ENCODE peak calls at places on chromosomes 7 and 10, in seven cellular contexts. R is cardiac muscle cell; V is pancreas; H is breast epithelium; J is adipocyte; M is CD8-positive, alpha-beta T cell; T is PC-9. D is an unnamed sample.
A peak's percentile ranks its signal among the peaks of the same experiment; 100 is the strongest.

GRCh38 chr7:104862719-104863118 is 151.3 kb upstream of the KMT2E start:
- DNase-seq in R (peak; percentile 15), V (no peak), H (no peak), J (no peak), M (no peak), T (no peak), D (peak; percentile 37)

GRCh38 chr7:15780271-15780670 is 93.8 kb upstream of the MEOX2 start:
- DNase-seq in R (peak; percentile 75), V (no peak), H (no peak), J (peak; percentile 29), M (no peak), T (peak; percentile 39), D (peak; percentile 33)

GRCh38 chr7:148849393-148850098 is 34.5 kb downstream of the EZH2 start:
- DNase-seq in R (peak; percentile 17), V (no peak), H (no peak), J (peak; percentile 22), M (no peak), T (no peak), D (no peak)

GRCh38 chr7:142906643-142907042 is 21.1 kb upstream of the TRPV6 start:
- DNase-seq in R (no peak), V (no peak), H (no peak), J (no peak), M (no peak), T (no peak), D (no peak)

GRCh38 chr10:57336339-57336738 is 931.4 kb downstream of the IPMK start:
- DNase-seq in R (no peak), V (no peak), H (no peak), J (no peak), M (no peak), T (no peak), D (no peak)

GRCh38 chr7:98323597-98324322 is 42.3 kb downstream of the BRI3 start:
- DNase-seq in R (peak; percentile 59), V (no peak), H (no peak), J (no peak), M (no peak), T (no peak), D (no peak)

GRCh38 chr10:72058989-72059842 is 29.1 kb downstream of the SPOCK2 start:
- DNase-seq in R (no peak), V (no peak), H (no peak), J (peak; percentile 37), M (peak; percentile 71), T (no peak), D (no peak)

GRCh38 chr10:5996696-5997095 is 19.4 kb upstream of the IL15RA start:
- DNase-seq in R (no peak), V (no peak), H (no peak), J (no peak), M (no peak), T (no peak), D (no peak)

GRCh38 chr10:2094171-2094570 is 356.8 kb upstream of the ADARB2 start:
- DNase-seq in R (no peak), V (no peak), H (no peak), J (no peak), M (no peak), T (no peak), D (no peak)

GRCh38 chr10:121340176-121340850 is 257.9 kb downstream of the FGFR2 start:
- DNase-seq in R (no peak), V (no peak), H (no peak), J (no peak), M (no peak), T (no peak), D (no peak)

DNA sequence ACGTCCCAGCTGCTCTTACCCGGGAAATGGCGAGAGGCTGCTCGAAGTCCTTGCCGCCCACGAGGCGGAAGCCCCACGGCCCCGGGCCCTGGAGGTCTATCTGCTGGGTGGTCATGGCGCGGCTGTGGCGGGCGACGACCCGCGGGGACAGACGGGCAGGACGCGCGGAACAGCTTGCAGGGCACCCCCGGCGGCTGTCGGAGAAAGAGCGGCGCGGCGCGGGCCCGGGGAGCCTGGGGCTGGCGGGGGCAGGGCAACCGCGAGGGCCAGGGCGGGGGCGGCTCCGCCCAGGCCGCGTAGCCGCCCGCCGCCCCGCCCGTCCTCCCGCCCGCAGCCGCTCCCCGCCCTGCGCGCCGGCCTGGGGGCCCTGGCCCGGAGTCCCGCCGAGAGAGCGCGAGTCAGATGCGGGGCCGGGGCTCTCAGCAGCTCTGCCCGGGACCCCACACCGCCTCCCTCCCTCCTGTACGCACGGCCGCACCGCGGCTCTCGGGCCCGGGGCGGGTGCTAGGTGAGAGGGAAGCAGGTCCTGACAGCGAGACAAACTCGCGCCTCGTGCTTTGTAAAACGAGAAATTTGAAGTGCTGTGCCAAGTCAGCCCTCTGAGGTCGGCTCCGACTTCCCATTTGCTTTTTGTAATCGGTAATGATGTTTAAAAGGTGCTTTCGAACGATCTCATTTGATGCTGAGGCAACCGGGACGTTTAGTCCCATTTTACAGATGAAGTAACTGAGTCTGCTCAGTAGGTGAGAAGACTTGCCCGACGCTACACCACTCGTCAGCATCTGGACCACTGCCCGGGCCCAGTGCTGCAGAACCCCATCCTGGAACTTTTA is at the start of gene PDLIM1:
- DNase-seq in R (peak; percentile 79), V (peak; percentile 78), H (peak; percentile 79), J (peak; percentile 86), M (peak; percentile 29), T (no peak), D (peak; percentile 78)
- H3K4me1 ChIP-seq in R (peaks cover 40% of the 10 kb centered on the region), V (peaks cover 12% of the 10 kb centered on the region), H (no peaks in the 10 kb centered on the region), J (peaks cover 36% of the 10 kb centered on the region), M (peaks cover 9% of the 10 kb centered on the region), T (peaks cover 31% of the 10 kb centered on the region), D (peaks cover 40% of the 10 kb centered on the region)

GRCh38 chr7:116783666-116784318 is 78.6 kb upstream of the CAPZA2 start:
- DNase-seq in R (no peak), V (no peak), H (no peak), J (no peak), M (no peak), T (peak; percentile 97), D (peak; percentile 62)
- H3K4me1 ChIP-seq in R (no peaks in the 10 kb centered on the region), V (peaks cover 25% of the 10 kb centered on the region), H (no peaks in the 10 kb centered on the region), J (peaks cover 19% of the 10 kb centered on the region), M (no peaks in the 10 kb centered on the region), T (peaks cover 72% of the 10 kb centered on the region), D (peaks cover 52% of the 10 kb centered on the region)

GRCh38 chr10:76245951-76246495 is 814.6 kb downstream of the LRMDA start:
- DNase-seq in R (no peak), V (no peak), H (no peak), J (no peak), M (no peak), T (no peak), D (no peak)
- H3K4me1 ChIP-seq in R (peaks cover 5% of the 10 kb centered on the region), V (no peaks in the 10 kb centered on the region), H (no peaks in the 10 kb centered on the region), J (no peaks in the 10 kb centered on the region), M (no peaks in the 10 kb centered on the region), T (no peaks in the 10 kb centered on the region), D (no peaks in the 10 kb centered on the region)

GRCh38 chr7:70778585-70778984 is 353.4 kb upstream of the GALNT17 start:
- DNase-seq in R (no peak), V (no peak), H (no peak), J (no peak), M (no peak), T (no peak), D (no peak)
- H3K4me1 ChIP-seq in R (no peaks in the 10 kb centered on the region), V (no peaks in the 10 kb centered on the region), H (no peaks in the 10 kb centered on the region), J (no peaks in the 10 kb centered on the region), M (no peaks in the 10 kb centered on the region), T (no peaks in the 10 kb centered on the region), D (peaks cover 10% of the 10 kb centered on the region)

GRCh38 chr10:114547056-114547455 is 111.0 kb downstream of the ABLIM1 start:
- DNase-seq in R (no peak), V (no peak), H (no peak), J (no peak), M (no peak), T (no peak), D (no peak)
- H3K4me1 ChIP-seq in R (peaks cover 6% of the 10 kb centered on the region), V (peaks cover 6% of the 10 kb centered on the region), H (no peaks in the 10 kb centered on the region), J (peaks cover 14% of the 10 kb centered on the region), M (peaks cover 69% of the 10 kb centered on the region), T (peaks cover 16% of the 10 kb centered on the region), D (no peaks in the 10 kb centered on the region)

DNA sequence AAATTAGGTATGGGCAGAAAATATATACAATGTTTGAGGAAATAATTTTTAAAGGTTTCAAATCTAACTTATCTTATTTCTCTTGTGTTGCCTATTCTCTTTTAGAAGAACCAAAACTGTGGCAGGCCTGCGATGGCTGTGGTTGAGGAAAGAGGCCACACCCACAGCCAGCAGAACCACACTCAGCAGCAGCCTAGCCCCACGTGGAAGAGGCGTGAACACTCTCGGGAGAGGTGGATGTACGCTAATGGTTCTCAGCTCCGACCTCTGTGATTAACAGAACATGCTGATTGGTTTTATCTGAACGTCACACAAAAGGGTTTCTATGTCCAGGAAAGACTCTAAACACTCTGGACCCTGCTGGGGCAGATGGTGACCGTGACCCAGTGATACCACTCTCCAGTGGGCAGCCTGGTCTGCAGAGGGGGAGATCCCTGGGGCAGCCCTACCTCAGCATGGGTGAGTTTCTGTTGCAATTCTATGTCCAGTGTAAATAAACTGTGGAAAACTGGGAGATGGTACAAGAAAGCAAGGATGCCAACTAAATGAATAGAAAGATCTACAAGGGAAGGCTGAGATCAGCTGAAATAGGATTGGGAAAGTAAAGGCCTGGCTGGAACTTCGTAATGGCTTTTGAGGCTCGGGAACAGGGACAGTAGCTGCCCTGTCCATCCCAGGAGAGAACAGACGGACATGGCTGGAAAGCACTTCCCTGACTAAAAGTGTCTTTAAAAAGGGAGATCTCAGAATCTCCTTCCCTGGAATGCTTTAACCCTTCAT is 26.6 kb downstream of the DIP2C start:
- DNase-seq in R (no peak), V (no peak), H (no peak), J (no peak), M (no peak), T (no peak), D (no peak)
- H3K4me1 ChIP-seq in R (peaks cover 22% of the 10 kb centered on the region), V (peaks cover 44% of the 10 kb centered on the region), H (no peaks in the 10 kb centered on the region), J (peaks cover 49% of the 10 kb centered on the region), M (peaks cover 4% of the 10 kb centered on the region), T (no peaks in the 10 kb centered on the region), D (peaks cover 5% of the 10 kb centered on the region)

DNA sequence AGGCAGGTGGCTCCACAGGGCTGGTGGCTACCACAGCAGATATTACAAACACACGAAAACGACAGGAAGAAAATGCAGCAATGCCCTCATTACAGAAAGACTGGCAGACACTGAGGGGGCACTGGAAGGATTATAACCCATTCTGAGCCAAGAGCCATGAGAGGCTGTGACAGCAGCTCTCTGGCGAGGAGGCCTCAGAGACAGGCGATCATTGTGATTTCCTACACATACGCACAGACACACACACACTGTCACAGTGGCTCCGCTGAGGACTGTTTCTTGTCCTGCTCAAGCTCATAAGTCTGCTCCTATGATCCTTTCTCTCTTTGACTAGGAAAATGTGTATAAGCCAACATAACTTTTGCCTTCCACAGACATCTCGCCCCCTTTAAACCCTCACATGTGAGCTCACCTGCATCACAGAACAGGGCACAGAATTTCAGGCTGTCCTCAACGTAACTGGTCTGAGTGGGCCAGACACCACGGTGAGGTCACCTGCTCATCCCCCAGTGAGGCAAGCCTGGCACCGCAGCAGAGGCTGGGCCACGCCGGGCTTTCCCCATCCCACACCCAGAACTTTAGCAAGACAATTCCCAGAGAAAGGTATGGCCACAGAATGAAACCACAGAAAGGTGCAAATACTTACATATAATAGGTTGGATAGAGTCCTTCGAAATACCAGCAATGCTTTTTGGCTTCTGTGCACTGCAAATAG is 51.7 kb downstream of the VOPP1 start:
- DNase-seq in R (no peak), V (no peak), H (no peak), J (no peak), M (no peak), T (no peak), D (no peak)
- H3K4me1 ChIP-seq in R (peaks cover 7% of the 10 kb centered on the region), V (no peaks in the 10 kb centered on the region), H (no peaks in the 10 kb centered on the region), J (peaks cover 12% of the 10 kb centered on the region), M (no peaks in the 10 kb centered on the region), T (no peaks in the 10 kb centered on the region), D (no peaks in the 10 kb centered on the region)